ENCODE peak calls at places on chromosomes 5 and 9, in six cellular contexts. N, W, T, V, H and I are unnamed samples.

GRCh38 chr9:92952861-92953620 is 5.7 kb downstream of the FGD3 start:
- DNase-seq in V (peak; percentile 51), W (no peak), T (no peak), H (no peak), N (no peak), I (no peak)

GRCh38 chr9:27771803-27772545 is 198.7 kb upstream of the C9orf72 start:
- DNase-seq in V (peak; percentile 97), W (no peak), N (no peak), H (no peak), T (no peak), I (no peak)

GRCh38 chr9:127449332-127449966 is 1.8 kb downstream of the RPL12 start:
- DNase-seq in T (no peak), N (no peak), H (peak; percentile 45), V (no peak), W (no peak), I (no peak)

GRCh38 chr5:139052975-139053374 is 145.2 kb downstream of the SIL1 start:
- DNase-seq in H (no peak), W (no peak), V (no peak), N (no peak), T (no peak), I (no peak)

GRCh38 chr5:138033916-138034315 is 1.0 kb upstream of the FAM13B start:
- DNase-seq in H (no peak), V (peak; percentile 34), N (no peak), T (no peak), W (no peak), I (no peak)

GRCh38 chr5:73483676-73484075 is 14.6 kb upstream of the BTF3 start:
- DNase-seq in W (no peak), V (no peak), H (no peak), T (no peak), N (no peak), I (no peak)

GRCh38 chr5:129639331-129639730 is 108.6 kb upstream of the MINAR2 start:
- DNase-seq in V (peak; percentile 4), H (no peak), N (no peak), W (no peak), T (no peak), I (no peak)

GRCh38 chr5:154524846-154525245 is 46.8 kb upstream of the HAND1 start:
- DNase-seq in T (no peak), V (peak; percentile 5), H (no peak), W (no peak), N (no peak), I (no peak)

GRCh38 chr9:14843163-14843562 is 67.1 kb downstream of the FREM1 start:
- DNase-seq in W (no peak), T (no peak), N (no peak), H (no peak), V (no peak), I (no peak)

GRCh38 chr9:128892223-128892892 is 10.4 kb downstream of the LRRC8A start:
- DNase-seq in N (peak; percentile 88), V (peak; percentile 91), W (peak; percentile 97), H (no peak), T (peak; percentile 89), I (no peak)

GRCh38 chr9:29691758-29692407 is 2118.6 kb upstream of the C9orf72 start:
- DNase-seq in N (no peak), H (peak; percentile 21), V (peak; percentile 50), T (no peak), W (no peak), I (peak; percentile 4)

GRCh38 chr9:73916016-73916673 is 581.0 kb upstream of the RORB start:
- DNase-seq in H (peak; percentile 2), N (no peak), T (no peak), W (no peak), V (peak; percentile 29), I (no peak)

GRCh38 chr5:14035859-14036440 is 91.5 kb upstream of the DNAH5 start:
- DNase-seq in T (peak; percentile 12), N (no peak), H (no peak), V (peak; percentile 100), W (no peak), I (peak; percentile 19)

GRCh38 chr5:56145106-56145505 is 88.0 kb downstream of the ANKRD55 start:
- DNase-seq in W (no peak), N (no peak), T (no peak), H (no peak), V (peak; percentile 87), I (no peak)

GRCh38 chr9:125659954-125660353 is 47.1 kb downstream of the MAPKAP1 start:
- DNase-seq in H (peak; percentile 67), V (peak; percentile 77), T (no peak), N (no peak), W (no peak), I (peak; percentile 20)

GRCh38 chr5:173890195-173890951 is 2.2 kb downstream of the CPEB4 start:
- DNase-seq in T (no peak), V (peak; percentile 28), W (peak; percentile 68), H (no peak), N (peak; percentile 38), I (no peak)

GRCh38 chr9:76846307-76846706 is 59.6 kb downstream of the PRUNE2 start:
- DNase-seq in T (no peak), N (no peak), V (no peak), W (no peak), H (no peak), I (no peak)

GRCh38 chr5:126007841-126008240 is 415.4 kb upstream of the GRAMD2B start:
- DNase-seq in W (no peak), T (no peak), N (no peak), V (peak; percentile 22), H (no peak), I (no peak)

GRCh38 chr9:76835571-76836283 is 70.2 kb downstream of the PRUNE2 start:
- DNase-seq in T (no peak), H (no peak), V (peak; percentile 55), N (no peak), W (peak; percentile 79), I (no peak)

DNA sequence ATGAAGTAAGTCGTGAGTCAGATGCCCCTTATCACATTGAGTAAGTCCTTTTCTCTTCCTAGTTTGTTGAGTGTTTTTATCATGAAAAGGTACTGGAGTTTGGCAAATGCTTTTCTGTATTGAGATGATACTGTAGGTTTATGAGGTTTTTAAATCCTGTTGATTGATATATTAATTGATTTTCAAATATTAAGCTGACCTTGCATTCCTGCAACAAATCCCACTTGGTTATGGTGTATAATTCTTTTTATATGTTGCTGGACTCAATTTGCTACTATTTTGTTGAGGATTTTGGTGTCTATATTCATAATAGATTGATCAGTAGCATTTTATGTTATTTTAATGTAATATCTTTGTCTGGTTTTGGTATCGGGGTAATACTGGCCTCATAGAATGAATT is 81.0 kb upstream of the BNC2 start:
- DNase-seq in W (no peak), T (no peak), H (no peak), N (no peak), V (no peak), I (no peak)
- TF ChIP-seq CTCF in W (no peak), T (no peak), H (no peak), N (no peak), V (no peak), I (no peak)

GRCh38 chr5:177336112-177336511 is 15.4 kb downstream of the LMAN2 start:
- DNase-seq in T (no peak), W (no peak), N (no peak), V (no peak), H (no peak), I (no peak)
- TF ChIP-seq CTCF in T (no peak), W (no peak), N (no peak), V (peak; percentile 63), H (peak; percentile 28), I (peak; percentile 31)

GRCh38 chr5:172044631-172045314 is 38.3 kb upstream of the FBXW11 start:
- DNase-seq in V (no peak), H (no peak), N (no peak), W (no peak), T (no peak), I (no peak)
- TF ChIP-seq CTCF in V (no peak), H (no peak), N (no peak), W (no peak), T (no peak), I (no peak)

GRCh38 chr9:95004452-95005275 is 278.2 kb downstream of the AOPEP start:
- DNase-seq in T (peak; percentile 76), N (peak; percentile 68), H (peak; percentile 38), W (peak; percentile 83), V (no peak), I (peak; percentile 70)

GRCh38 chr9:95000821-95001220 is 274.3 kb downstream of the AOPEP start:
- DNase-seq in H (no peak), W (no peak), T (no peak), N (no peak), V (no peak), I (no peak)

GRCh38 chr9:95001720-95002119 is 275.2 kb downstream of the AOPEP start:
- DNase-seq in N (no peak), V (no peak), H (no peak), W (no peak), T (no peak), I (no peak)

GRCh38 chr9:95005276-95006141 is 279.0 kb downstream of the AOPEP start:
- DNase-seq in N (no peak), V (no peak), T (no peak), W (no peak), H (no peak), I (no peak)

GRCh38 chr9:95003694-95004451 is 277.4 kb downstream of the AOPEP start:
- DNase-seq in N (peak; percentile 66), W (peak; percentile 86), H (peak; percentile 34), T (peak; percentile 70), V (no peak), I (peak; percentile 58)
- TF ChIP-seq CTCF in N (peak; percentile 46), W (no peak), H (no peak), T (no peak), V (no peak), I (no peak)

DNA sequence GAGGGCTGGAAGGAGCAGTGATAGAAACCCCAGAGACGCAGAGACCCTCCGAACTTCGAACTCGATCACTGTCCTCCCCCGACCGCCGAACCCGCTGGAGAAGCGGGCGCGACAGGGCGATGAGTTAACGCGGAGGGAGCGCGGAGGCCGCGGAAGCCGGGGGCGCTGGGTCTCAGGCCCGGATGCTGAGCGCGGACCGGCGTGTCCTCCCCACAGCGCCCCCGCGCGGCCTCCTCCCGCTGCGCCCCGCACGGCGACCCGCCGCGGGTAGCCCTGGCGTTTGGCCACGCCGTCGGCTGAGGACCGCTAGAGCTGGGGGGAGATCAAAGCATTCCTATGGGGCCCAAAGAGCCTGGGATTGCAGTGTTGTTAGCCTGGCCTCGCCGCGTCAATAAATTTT is 7.7 kb upstream of the DMRT2 start:
- DNase-seq in T (peak; percentile 34), V (no peak), N (no peak), W (no peak), H (no peak), I (no peak)
- TF ChIP-seq CTCF in T (peak; percentile 21), V (peak; percentile 50), N (peak; percentile 33), W (no peak), H (peak; percentile 7), I (no peak)